ENCODE peak calls at places on chromosomes 1 and 21, in seven cellular contexts. One of them, this sample, is unnamed.

GRCh38 chr1:152049291-152050073 is 12.7 kb upstream of the S100A11 start:
- DNase-seq in stimulated activated effector memory CD8-positive, alpha-beta T cell treated with anti-CD3 and anti-CD28 coated beads, Interleukin-12 subunit alpha, Interleukin-12 subunit beta, amount 100 ng/mL, for 72 hours: no peak
- DNase-seq in brain microvascular endothelial cell: no peak
- DNase-seq in RWPE1: peak; percentile 26
- DNase-seq in nephron progenitor cell: no peak
- DNase-seq in amygdala: no peak
- DNase-seq in GM04504: peak; percentile 47
- DNase-seq in this sample: no peak

GRCh38 chr1:1337793-1338147 is 6.7 kb downstream of the TAS1R3 start:
- DNase-seq in stimulated activated effector memory CD8-positive, alpha-beta T cell treated with anti-CD3 and anti-CD28 coated beads, Interleukin-12 subunit alpha, Interleukin-12 subunit beta, amount 100 ng/mL, for 72 hours: peak; percentile 65
- DNase-seq in brain microvascular endothelial cell: no peak
- DNase-seq in RWPE1: peak; percentile 87
- DNase-seq in nephron progenitor cell: peak; percentile 33
- DNase-seq in amygdala: no peak
- DNase-seq in GM04504: no peak
- DNase-seq in this sample: no peak

GRCh38 chr1:18463984-18464664 is 16.6 kb upstream of the KLHDC7A start:
- DNase-seq in stimulated activated effector memory CD8-positive, alpha-beta T cell treated with anti-CD3 and anti-CD28 coated beads, Interleukin-12 subunit alpha, Interleukin-12 subunit beta, amount 100 ng/mL, for 72 hours: no peak
- DNase-seq in brain microvascular endothelial cell: no peak
- DNase-seq in RWPE1: no peak
- DNase-seq in nephron progenitor cell: no peak
- DNase-seq in amygdala: no peak
- DNase-seq in GM04504: no peak
- DNase-seq in this sample: no peak

GRCh38 chr1:26744075-26744958 is 43.4 kb upstream of the PIGV start:
- DNase-seq in stimulated activated effector memory CD8-positive, alpha-beta T cell treated with anti-CD3 and anti-CD28 coated beads, Interleukin-12 subunit alpha, Interleukin-12 subunit beta, amount 100 ng/mL, for 72 hours: peak; percentile 86
- DNase-seq in brain microvascular endothelial cell: peak; percentile 96
- DNase-seq in RWPE1: no peak
- DNase-seq in nephron progenitor cell: no peak
- DNase-seq in amygdala: peak; percentile 76
- DNase-seq in GM04504: peak; percentile 52
- DNase-seq in this sample: peak; percentile 79

GRCh38 chr1:42456010-42456753 is at the start of the genes PPCS and ZMYND12:
- DNase-seq in stimulated activated effector memory CD8-positive, alpha-beta T cell treated with anti-CD3 and anti-CD28 coated beads, Interleukin-12 subunit alpha, Interleukin-12 subunit beta, amount 100 ng/mL, for 72 hours: peak; percentile 94
- DNase-seq in brain microvascular endothelial cell: peak; percentile 70
- DNase-seq in RWPE1: peak; percentile 78
- DNase-seq in nephron progenitor cell: peak; percentile 86
- DNase-seq in amygdala: peak; percentile 88
- DNase-seq in GM04504: peak; percentile 76
- DNase-seq in this sample: peak; percentile 81

GRCh38 chr21:27683292-27683691 is 716.4 kb upstream of the ADAMTS5 start:
- DNase-seq in stimulated activated effector memory CD8-positive, alpha-beta T cell treated with anti-CD3 and anti-CD28 coated beads, Interleukin-12 subunit alpha, Interleukin-12 subunit beta, amount 100 ng/mL, for 72 hours: no peak
- DNase-seq in brain microvascular endothelial cell: no peak
- DNase-seq in RWPE1: no peak
- DNase-seq in nephron progenitor cell: no peak
- DNase-seq in amygdala: no peak
- DNase-seq in GM04504: no peak
- DNase-seq in this sample: no peak

GRCh38 chr1:65946960-65947359 is 154.3 kb downstream of the PDE4B start:
- DNase-seq in stimulated activated effector memory CD8-positive, alpha-beta T cell treated with anti-CD3 and anti-CD28 coated beads, Interleukin-12 subunit alpha, Interleukin-12 subunit beta, amount 100 ng/mL, for 72 hours: no peak
- DNase-seq in brain microvascular endothelial cell: no peak
- DNase-seq in RWPE1: no peak
- DNase-seq in nephron progenitor cell: no peak
- DNase-seq in amygdala: no peak
- DNase-seq in GM04504: peak; percentile 22
- DNase-seq in this sample: no peak

GRCh38 chr1:59018446-59018845 is 234.6 kb upstream of the JUN start:
- DNase-seq in stimulated activated effector memory CD8-positive, alpha-beta T cell treated with anti-CD3 and anti-CD28 coated beads, Interleukin-12 subunit alpha, Interleukin-12 subunit beta, amount 100 ng/mL, for 72 hours: no peak
- DNase-seq in brain microvascular endothelial cell: no peak
- DNase-seq in RWPE1: no peak
- DNase-seq in nephron progenitor cell: no peak
- DNase-seq in amygdala: no peak
- DNase-seq in GM04504: no peak
- DNase-seq in this sample: no peak

GRCh38 chr1:219506337-219506944 is 106.5 kb downstream of the ZC3H11B start:
- DNase-seq in stimulated activated effector memory CD8-positive, alpha-beta T cell treated with anti-CD3 and anti-CD28 coated beads, Interleukin-12 subunit alpha, Interleukin-12 subunit beta, amount 100 ng/mL, for 72 hours: no peak
- DNase-seq in brain microvascular endothelial cell: no peak
- DNase-seq in RWPE1: no peak
- DNase-seq in nephron progenitor cell: peak; percentile 46
- DNase-seq in amygdala: no peak
- DNase-seq in GM04504: no peak
- DNase-seq in this sample: no peak

GRCh38 chr1:229409616-229410369 is 24.1 kb downstream of the ACTA1 start:
- DNase-seq in stimulated activated effector memory CD8-positive, alpha-beta T cell treated with anti-CD3 and anti-CD28 coated beads, Interleukin-12 subunit alpha, Interleukin-12 subunit beta, amount 100 ng/mL, for 72 hours: no peak
- DNase-seq in brain microvascular endothelial cell: no peak
- DNase-seq in RWPE1: no peak
- DNase-seq in nephron progenitor cell: no peak
- DNase-seq in amygdala: no peak
- DNase-seq in GM04504: no peak
- DNase-seq in this sample: no peak

GRCh38 chr21:39451332-39452206 is at the start of gene SH3BGR:
- DNase-seq in stimulated activated effector memory CD8-positive, alpha-beta T cell treated with anti-CD3 and anti-CD28 coated beads, Interleukin-12 subunit alpha, Interleukin-12 subunit beta, amount 100 ng/mL, for 72 hours: no peak
- DNase-seq in brain microvascular endothelial cell: no peak
- DNase-seq in RWPE1: peak; percentile 13
- DNase-seq in nephron progenitor cell: peak; percentile 36
- DNase-seq in amygdala: peak; percentile 42
- DNase-seq in GM04504: no peak
- DNase-seq in this sample: peak; percentile 46

GRCh38 chr1:206863266-206863665 is 2.2 kb upstream of the IL20 start:
- DNase-seq in stimulated activated effector memory CD8-positive, alpha-beta T cell treated with anti-CD3 and anti-CD28 coated beads, Interleukin-12 subunit alpha, Interleukin-12 subunit beta, amount 100 ng/mL, for 72 hours: no peak
- DNase-seq in brain microvascular endothelial cell: no peak
- DNase-seq in RWPE1: no peak
- DNase-seq in nephron progenitor cell: no peak
- DNase-seq in amygdala: no peak
- DNase-seq in GM04504: no peak
- DNase-seq in this sample: no peak

GRCh38 chr1:188706742-188707141 is 1770.9 kb downstream of the BRINP3 start:
- DNase-seq in stimulated activated effector memory CD8-positive, alpha-beta T cell treated with anti-CD3 and anti-CD28 coated beads, Interleukin-12 subunit alpha, Interleukin-12 subunit beta, amount 100 ng/mL, for 72 hours: no peak
- DNase-seq in brain microvascular endothelial cell: peak; percentile 55
- DNase-seq in RWPE1: peak; percentile 90
- DNase-seq in nephron progenitor cell: no peak
- DNase-seq in amygdala: no peak
- DNase-seq in GM04504: no peak
- DNase-seq in this sample: no peak

GRCh38 chr1:169127305-169127704 is 20.8 kb downstream of the ATP1B1 start:
- DNase-seq in stimulated activated effector memory CD8-positive, alpha-beta T cell treated with anti-CD3 and anti-CD28 coated beads, Interleukin-12 subunit alpha, Interleukin-12 subunit beta, amount 100 ng/mL, for 72 hours: no peak
- DNase-seq in brain microvascular endothelial cell: no peak
- DNase-seq in RWPE1: no peak
- DNase-seq in nephron progenitor cell: no peak
- DNase-seq in amygdala: no peak
- DNase-seq in GM04504: no peak
- DNase-seq in this sample: no peak

GRCh38 chr1:248802454-248802853 is 23.3 kb downstream of the SH3BP5L start:
- DNase-seq in stimulated activated effector memory CD8-positive, alpha-beta T cell treated with anti-CD3 and anti-CD28 coated beads, Interleukin-12 subunit alpha, Interleukin-12 subunit beta, amount 100 ng/mL, for 72 hours: no peak
- DNase-seq in brain microvascular endothelial cell: no peak
- DNase-seq in RWPE1: no peak
- DNase-seq in nephron progenitor cell: no peak
- DNase-seq in amygdala: no peak
- DNase-seq in GM04504: no peak
- DNase-seq in this sample: no peak

GRCh38 chr1:99397029-99397428 is 132.7 kb downstream of the PLPPR4 start:
- DNase-seq in stimulated activated effector memory CD8-positive, alpha-beta T cell treated with anti-CD3 and anti-CD28 coated beads, Interleukin-12 subunit alpha, Interleukin-12 subunit beta, amount 100 ng/mL, for 72 hours: no peak
- DNase-seq in brain microvascular endothelial cell: peak; percentile 33
- DNase-seq in RWPE1: no peak
- DNase-seq in nephron progenitor cell: no peak
- DNase-seq in amygdala: no peak
- DNase-seq in GM04504: no peak
- DNase-seq in this sample: no peak

GRCh38 chr1:145784409-145784808 is 39.5 kb downstream of the RNF115 start:
- DNase-seq in stimulated activated effector memory CD8-positive, alpha-beta T cell treated with anti-CD3 and anti-CD28 coated beads, Interleukin-12 subunit alpha, Interleukin-12 subunit beta, amount 100 ng/mL, for 72 hours: no peak
- DNase-seq in brain microvascular endothelial cell: no peak
- DNase-seq in RWPE1: no peak
- DNase-seq in nephron progenitor cell: no peak
- DNase-seq in amygdala: no peak
- DNase-seq in GM04504: no peak
- DNase-seq in this sample: no peak

GRCh38 chr1:235648407-235648907 is 1.1 kb downstream of the GNG4 start:
- DNase-seq in stimulated activated effector memory CD8-positive, alpha-beta T cell treated with anti-CD3 and anti-CD28 coated beads, Interleukin-12 subunit alpha, Interleukin-12 subunit beta, amount 100 ng/mL, for 72 hours: no peak
- DNase-seq in brain microvascular endothelial cell: no peak
- DNase-seq in RWPE1: no peak
- DNase-seq in nephron progenitor cell: peak; percentile 49
- DNase-seq in amygdala: no peak
- DNase-seq in GM04504: no peak
- DNase-seq in this sample: no peak

GRCh38 chr1:172936088-172936487 is 114.7 kb downstream of the TNFSF18 start:
- DNase-seq in stimulated activated effector memory CD8-positive, alpha-beta T cell treated with anti-CD3 and anti-CD28 coated beads, Interleukin-12 subunit alpha, Interleukin-12 subunit beta, amount 100 ng/mL, for 72 hours: no peak
- DNase-seq in brain microvascular endothelial cell: no peak
- DNase-seq in RWPE1: no peak
- DNase-seq in nephron progenitor cell: no peak
- DNase-seq in amygdala: no peak
- DNase-seq in GM04504: no peak
- DNase-seq in this sample: no peak

GRCh38 chr1:18693256-18694098 is 62.8 kb downstream of the PAX7 start:
- DNase-seq in stimulated activated effector memory CD8-positive, alpha-beta T cell treated with anti-CD3 and anti-CD28 coated beads, Interleukin-12 subunit alpha, Interleukin-12 subunit beta, amount 100 ng/mL, for 72 hours: no peak
- DNase-seq in brain microvascular endothelial cell: no peak
- DNase-seq in RWPE1: no peak
- DNase-seq in nephron progenitor cell: peak; percentile 72
- DNase-seq in amygdala: no peak
- DNase-seq in GM04504: no peak
- DNase-seq in this sample: no peak

GRCh38 chr1:183685112-183685713 is 32.1 kb upstream of the APOBEC4 start:
- DNase-seq in stimulated activated effector memory CD8-positive, alpha-beta T cell treated with anti-CD3 and anti-CD28 coated beads, Interleukin-12 subunit alpha, Interleukin-12 subunit beta, amount 100 ng/mL, for 72 hours: no peak
- DNase-seq in brain microvascular endothelial cell: peak; percentile 56
- DNase-seq in RWPE1: peak; percentile 79
- DNase-seq in nephron progenitor cell: peak; percentile 11
- DNase-seq in amygdala: no peak
- DNase-seq in GM04504: no peak
- DNase-seq in this sample: no peak

GRCh38 chr1:244439391-244440032 is 12.2 kb downstream of the ADSS2 start:
- DNase-seq in stimulated activated effector memory CD8-positive, alpha-beta T cell treated with anti-CD3 and anti-CD28 coated beads, Interleukin-12 subunit alpha, Interleukin-12 subunit beta, amount 100 ng/mL, for 72 hours: no peak
- DNase-seq in brain microvascular endothelial cell: no peak
- DNase-seq in RWPE1: no peak
- DNase-seq in nephron progenitor cell: no peak
- DNase-seq in amygdala: no peak
- DNase-seq in GM04504: no peak
- DNase-seq in this sample: no peak

GRCh38 chr1:239164451-239165180 is 221.8 kb upstream of the CHRM3 start:
- DNase-seq in stimulated activated effector memory CD8-positive, alpha-beta T cell treated with anti-CD3 and anti-CD28 coated beads, Interleukin-12 subunit alpha, Interleukin-12 subunit beta, amount 100 ng/mL, for 72 hours: no peak
- DNase-seq in brain microvascular endothelial cell: no peak
- DNase-seq in RWPE1: peak; percentile 63
- DNase-seq in nephron progenitor cell: no peak
- DNase-seq in amygdala: no peak
- DNase-seq in GM04504: no peak
- DNase-seq in this sample: no peak

GRCh38 chr1:150560011-150560438 is 10.8 kb downstream of the ADAMTSL4 start:
- DNase-seq in stimulated activated effector memory CD8-positive, alpha-beta T cell treated with anti-CD3 and anti-CD28 coated beads, Interleukin-12 subunit alpha, Interleukin-12 subunit beta, amount 100 ng/mL, for 72 hours: peak; percentile 92
- DNase-seq in brain microvascular endothelial cell: no peak
- DNase-seq in RWPE1: peak; percentile 47
- DNase-seq in nephron progenitor cell: peak; percentile 83
- DNase-seq in amygdala: peak; percentile 57
- DNase-seq in GM04504: no peak
- DNase-seq in this sample: peak; percentile 27

GRCh38 chr1:188642585-188643168 is 1813.9 kb downstream of the PLA2G4A start:
- DNase-seq in stimulated activated effector memory CD8-positive, alpha-beta T cell treated with anti-CD3 and anti-CD28 coated beads, Interleukin-12 subunit alpha, Interleukin-12 subunit beta, amount 100 ng/mL, for 72 hours: no peak
- DNase-seq in brain microvascular endothelial cell: no peak
- DNase-seq in RWPE1: no peak
- DNase-seq in nephron progenitor cell: no peak
- DNase-seq in amygdala: no peak
- DNase-seq in GM04504: no peak
- DNase-seq in this sample: no peak

GRCh38 chr1:203322480-203323179 is 17.3 kb downstream of the BTG2 start:
- DNase-seq in stimulated activated effector memory CD8-positive, alpha-beta T cell treated with anti-CD3 and anti-CD28 coated beads, Interleukin-12 subunit alpha, Interleukin-12 subunit beta, amount 100 ng/mL, for 72 hours: no peak
- DNase-seq in brain microvascular endothelial cell: no peak
- DNase-seq in RWPE1: no peak
- DNase-seq in nephron progenitor cell: no peak
- DNase-seq in amygdala: no peak
- DNase-seq in GM04504: no peak
- DNase-seq in this sample: no peak

GRCh38 chr1:97245682-97246081 is 524.1 kb downstream of the PTBP2 start:
- DNase-seq in stimulated activated effector memory CD8-positive, alpha-beta T cell treated with anti-CD3 and anti-CD28 coated beads, Interleukin-12 subunit alpha, Interleukin-12 subunit beta, amount 100 ng/mL, for 72 hours: no peak
- DNase-seq in brain microvascular endothelial cell: no peak
- DNase-seq in RWPE1: no peak
- DNase-seq in nephron progenitor cell: no peak
- DNase-seq in amygdala: no peak
- DNase-seq in GM04504: no peak
- DNase-seq in this sample: no peak

GRCh38 chr21:36190736-36191135 is 34.1 kb downstream of the DOP1B start:
- DNase-seq in stimulated activated effector memory CD8-positive, alpha-beta T cell treated with anti-CD3 and anti-CD28 coated beads, Interleukin-12 subunit alpha, Interleukin-12 subunit beta, amount 100 ng/mL, for 72 hours: no peak
- DNase-seq in brain microvascular endothelial cell: no peak
- DNase-seq in RWPE1: no peak
- DNase-seq in nephron progenitor cell: no peak
- DNase-seq in amygdala: no peak
- DNase-seq in GM04504: no peak
- DNase-seq in this sample: no peak

GRCh38 chr1:239898067-239898730 is 193.5 kb upstream of the FMN2 start:
- DNase-seq in stimulated activated effector memory CD8-positive, alpha-beta T cell treated with anti-CD3 and anti-CD28 coated beads, Interleukin-12 subunit alpha, Interleukin-12 subunit beta, amount 100 ng/mL, for 72 hours: peak; percentile 81
- DNase-seq in brain microvascular endothelial cell: peak; percentile 76
- DNase-seq in RWPE1: peak; percentile 75
- DNase-seq in nephron progenitor cell: peak; percentile 80
- DNase-seq in amygdala: peak; percentile 81
- DNase-seq in GM04504: no peak
- DNase-seq in this sample: peak; percentile 80

GRCh38 chr1:33256701-33257387 is 552 bp downstream of the ZNF362 start:
- DNase-seq in stimulated activated effector memory CD8-positive, alpha-beta T cell treated with anti-CD3 and anti-CD28 coated beads, Interleukin-12 subunit alpha, Interleukin-12 subunit beta, amount 100 ng/mL, for 72 hours: peak; percentile 70
- DNase-seq in brain microvascular endothelial cell: peak; percentile 69
- DNase-seq in RWPE1: peak; percentile 73
- DNase-seq in nephron progenitor cell: peak; percentile 49
- DNase-seq in amygdala: peak; percentile 21
- DNase-seq in GM04504: no peak
- DNase-seq in this sample: peak; percentile 47

GRCh38 chr1:158140871-158141270 is 39.8 kb upstream of the CD1D start:
- DNase-seq in stimulated activated effector memory CD8-positive, alpha-beta T cell treated with anti-CD3 and anti-CD28 coated beads, Interleukin-12 subunit alpha, Interleukin-12 subunit beta, amount 100 ng/mL, for 72 hours: no peak
- DNase-seq in brain microvascular endothelial cell: no peak
- DNase-seq in RWPE1: no peak
- DNase-seq in nephron progenitor cell: no peak
- DNase-seq in amygdala: no peak
- DNase-seq in GM04504: no peak
- DNase-seq in this sample: no peak

GRCh38 chr1:29410476-29410875 is 174.2 kb downstream of the PTPRU start:
- DNase-seq in stimulated activated effector memory CD8-positive, alpha-beta T cell treated with anti-CD3 and anti-CD28 coated beads, Interleukin-12 subunit alpha, Interleukin-12 subunit beta, amount 100 ng/mL, for 72 hours: no peak
- DNase-seq in brain microvascular endothelial cell: no peak
- DNase-seq in RWPE1: peak; percentile 20
- DNase-seq in nephron progenitor cell: no peak
- DNase-seq in amygdala: no peak
- DNase-seq in GM04504: no peak
- DNase-seq in this sample: no peak

GRCh38 chr1:167438171-167439138 is 79.9 kb downstream of the CD247 start:
- DNase-seq in stimulated activated effector memory CD8-positive, alpha-beta T cell treated with anti-CD3 and anti-CD28 coated beads, Interleukin-12 subunit alpha, Interleukin-12 subunit beta, amount 100 ng/mL, for 72 hours: peak; percentile 48
- DNase-seq in brain microvascular endothelial cell: no peak
- DNase-seq in RWPE1: no peak
- DNase-seq in nephron progenitor cell: no peak
- DNase-seq in amygdala: no peak
- DNase-seq in GM04504: no peak
- DNase-seq in this sample: no peak